ENCODE peak calls at places on chromosomes 3 and 15, in four cellular contexts. One of them, this sample, is unnamed.
A peak's percentile ranks its signal among the peaks of the same experiment; 100 is the strongest.

GRCh38 chr15:81786776-81787175 is 259.0 kb downstream of the MEX3B start:
- DNase-seq in endothelial cell: no peak
- DNase-seq in skeletal muscle cell: no peak
- DNase-seq in NCI-H1092: no peak
- DNase-seq in this sample: no peak

GRCh38 chr15:96353931-96354730 is 23.6 kb downstream of the NR2F2 start:
- DNase-seq in endothelial cell: peak; percentile 72
- DNase-seq in skeletal muscle cell: no peak
- DNase-seq in NCI-H1092: no peak
- DNase-seq in this sample: no peak

GRCh38 chr3:114299925-114300624 is 6.2 kb downstream of the TIGIT start:
- DNase-seq in endothelial cell: no peak
- DNase-seq in skeletal muscle cell: no peak
- DNase-seq in NCI-H1092: no peak
- DNase-seq in this sample: no peak

GRCh38 chr3:117114517-117115265 is 405.1 kb downstream of the TUSC7 start:
- DNase-seq in endothelial cell: no peak
- DNase-seq in skeletal muscle cell: no peak
- DNase-seq in NCI-H1092: no peak
- DNase-seq in this sample: no peak

GRCh38 chr3:46293991-46294833 is 52.0 kb downstream of the CCR3 start:
- DNase-seq in endothelial cell: no peak
- DNase-seq in skeletal muscle cell: no peak
- DNase-seq in NCI-H1092: no peak
- DNase-seq in this sample: no peak

GRCh38 chr3:126446791-126447190 is 28.9 kb downstream of the ZXDC start:
- DNase-seq in endothelial cell: no peak
- DNase-seq in skeletal muscle cell: no peak
- DNase-seq in NCI-H1092: no peak
- DNase-seq in this sample: no peak

GRCh38 chr3:171936231-171936841 is 93.2 kb downstream of the TMEM212 start:
- DNase-seq in endothelial cell: no peak
- DNase-seq in skeletal muscle cell: peak; percentile 93
- DNase-seq in NCI-H1092: no peak
- DNase-seq in this sample: no peak

GRCh38 chr3:12963869-12964712 is 109.1 kb downstream of the IQSEC1 start:
- DNase-seq in endothelial cell: no peak
- DNase-seq in skeletal muscle cell: no peak
- DNase-seq in NCI-H1092: peak; percentile 8
- DNase-seq in this sample: peak; percentile 42

GRCh38 chr3:49352286-49352685 is 5.9 kb downstream of the GPX1 start:
- DNase-seq in endothelial cell: no peak
- DNase-seq in skeletal muscle cell: no peak
- DNase-seq in NCI-H1092: no peak
- DNase-seq in this sample: no peak

GRCh38 chr15:29127506-29128430 is 141.9 kb downstream of the NSMCE3 start:
- DNase-seq in endothelial cell: no peak
- DNase-seq in skeletal muscle cell: no peak
- DNase-seq in NCI-H1092: no peak
- DNase-seq in this sample: no peak

GRCh38 chr15:27095809-27096580 is 125.0 kb downstream of the GABRG3 start:
- DNase-seq in endothelial cell: no peak
- DNase-seq in skeletal muscle cell: peak; percentile 7
- DNase-seq in NCI-H1092: no peak
- DNase-seq in this sample: peak; percentile 85

GRCh38 chr3:142359367-142359766 is 88.5 kb downstream of the XRN1 start:
- DNase-seq in endothelial cell: no peak
- DNase-seq in skeletal muscle cell: no peak
- DNase-seq in NCI-H1092: no peak
- DNase-seq in this sample: no peak

GRCh38 chr3:150362515-150363302 is 45.4 kb upstream of the TSC22D2 start:
- DNase-seq in endothelial cell: no peak
- DNase-seq in skeletal muscle cell: no peak
- DNase-seq in NCI-H1092: no peak
- DNase-seq in this sample: no peak

GRCh38 chr3:49654955-49655556 is 19.1 kb upstream of the APEH start:
- DNase-seq in endothelial cell: no peak
- DNase-seq in skeletal muscle cell: no peak
- DNase-seq in NCI-H1092: peak; percentile 17
- DNase-seq in this sample: no peak

GRCh38 chr3:13887746-13888300 is 8.0 kb upstream of the WNT7A start:
- DNase-seq in endothelial cell: no peak
- DNase-seq in skeletal muscle cell: no peak
- DNase-seq in NCI-H1092: no peak
- DNase-seq in this sample: no peak

GRCh38 chr3:112653881-112654300 is 12.9 kb upstream of the CCDC80 start:
- DNase-seq in endothelial cell: no peak
- DNase-seq in skeletal muscle cell: peak; percentile 93
- DNase-seq in NCI-H1092: no peak
- DNase-seq in this sample: no peak

GRCh38 chr3:33914731-33915389 is 116.4 kb downstream of the PDCD6IP start:
- DNase-seq in endothelial cell: no peak
- DNase-seq in skeletal muscle cell: no peak
- DNase-seq in NCI-H1092: no peak
- DNase-seq in this sample: no peak

GRCh38 chr3:69541059-69541471 is 155.2 kb upstream of the FRMD4B start:
- DNase-seq in endothelial cell: peak; percentile 18
- DNase-seq in skeletal muscle cell: no peak
- DNase-seq in NCI-H1092: no peak
- DNase-seq in this sample: no peak

GRCh38 chr3:128180913-128181312 is 27.6 kb downstream of the EEFSEC start:
- DNase-seq in endothelial cell: no peak
- DNase-seq in skeletal muscle cell: no peak
- DNase-seq in NCI-H1092: no peak
- DNase-seq in this sample: no peak

GRCh38 chr15:31540633-31541032 is 214.0 kb downstream of the KLF13 start:
- DNase-seq in endothelial cell: no peak
- DNase-seq in skeletal muscle cell: no peak
- DNase-seq in NCI-H1092: no peak
- DNase-seq in this sample: no peak

GRCh38 chr15:44554934-44555723 is 18.2 kb downstream of the EIF3J start:
- DNase-seq in endothelial cell: no peak
- DNase-seq in skeletal muscle cell: no peak
- DNase-seq in NCI-H1092: no peak
- DNase-seq in this sample: no peak

This sample was measured in NCI-H524 treated with DMSO at 0.1 percent for 48 hours.